ENCODE peak calls at places on chromosomes 2 and 18, in seven cellular contexts. One of them, this sample, is unnamed.

GRCh38 chr2:19362094-19362649 is 3.7 kb upstream of the OSR1 start:
- DNase-seq in activated CD4-positive, CD25-positive, alpha-beta regulatory T cell: no peak
- DNase-seq in stimulated activated CD4-positive, alpha-beta T cell treated with anti-CD3 and anti-CD28 coated beads, TNF-alpha, amount 100 ng/mL, for 48 hours: no peak
- DNase-seq in central memory CD4-positive, alpha-beta T cell: peak; percentile 49
- DNase-seq in AML-193: peak; percentile 31
- DNase-seq in activated T-cell treated with anti-CD3 and anti-CD28 coated beads, Interleukin-2, amount 50 U/mL, for 1 hour: peak; percentile 25
- DNase-seq in ascending aorta: no peak
- DNase-seq in this sample: peak; percentile 50

GRCh38 chr2:109545828-109546713 is 67.7 kb downstream of the SEPTIN10 start:
- DNase-seq in activated CD4-positive, CD25-positive, alpha-beta regulatory T cell: peak; percentile 23
- DNase-seq in stimulated activated CD4-positive, alpha-beta T cell treated with anti-CD3 and anti-CD28 coated beads, TNF-alpha, amount 100 ng/mL, for 48 hours: peak; percentile 29
- DNase-seq in central memory CD4-positive, alpha-beta T cell: peak; percentile 18
- DNase-seq in AML-193: peak; percentile 35
- DNase-seq in activated T-cell treated with anti-CD3 and anti-CD28 coated beads, Interleukin-2, amount 50 U/mL, for 1 hour: peak; percentile 64
- DNase-seq in ascending aorta: no peak
- DNase-seq in this sample: peak; percentile 60

GRCh38 chr2:188367164-188367563 is 75.5 kb downstream of the GULP1 start:
- DNase-seq in activated CD4-positive, CD25-positive, alpha-beta regulatory T cell: no peak
- DNase-seq in stimulated activated CD4-positive, alpha-beta T cell treated with anti-CD3 and anti-CD28 coated beads, TNF-alpha, amount 100 ng/mL, for 48 hours: no peak
- DNase-seq in central memory CD4-positive, alpha-beta T cell: no peak
- DNase-seq in AML-193: no peak
- DNase-seq in activated T-cell treated with anti-CD3 and anti-CD28 coated beads, Interleukin-2, amount 50 U/mL, for 1 hour: no peak
- DNase-seq in ascending aorta: no peak
- DNase-seq in this sample: no peak

GRCh38 chr2:79189465-79189864 is 29.9 kb upstream of the REG3A start:
- DNase-seq in activated CD4-positive, CD25-positive, alpha-beta regulatory T cell: no peak
- DNase-seq in stimulated activated CD4-positive, alpha-beta T cell treated with anti-CD3 and anti-CD28 coated beads, TNF-alpha, amount 100 ng/mL, for 48 hours: no peak
- DNase-seq in central memory CD4-positive, alpha-beta T cell: no peak
- DNase-seq in AML-193: no peak
- DNase-seq in activated T-cell treated with anti-CD3 and anti-CD28 coated beads, Interleukin-2, amount 50 U/mL, for 1 hour: no peak
- DNase-seq in ascending aorta: no peak
- DNase-seq in this sample: no peak

GRCh38 chr2:237693281-237694039 is 66.1 kb downstream of the LRRFIP1 start:
- DNase-seq in activated CD4-positive, CD25-positive, alpha-beta regulatory T cell: no peak
- DNase-seq in stimulated activated CD4-positive, alpha-beta T cell treated with anti-CD3 and anti-CD28 coated beads, TNF-alpha, amount 100 ng/mL, for 48 hours: no peak
- DNase-seq in central memory CD4-positive, alpha-beta T cell: no peak
- DNase-seq in AML-193: peak; percentile 21
- DNase-seq in activated T-cell treated with anti-CD3 and anti-CD28 coated beads, Interleukin-2, amount 50 U/mL, for 1 hour: no peak
- DNase-seq in ascending aorta: no peak
- DNase-seq in this sample: peak; percentile 69

GRCh38 chr2:103991591-103991990 is 862.3 kb upstream of the POU3F3 start:
- DNase-seq in activated CD4-positive, CD25-positive, alpha-beta regulatory T cell: no peak
- DNase-seq in stimulated activated CD4-positive, alpha-beta T cell treated with anti-CD3 and anti-CD28 coated beads, TNF-alpha, amount 100 ng/mL, for 48 hours: no peak
- DNase-seq in central memory CD4-positive, alpha-beta T cell: no peak
- DNase-seq in AML-193: peak; percentile 16
- DNase-seq in activated T-cell treated with anti-CD3 and anti-CD28 coated beads, Interleukin-2, amount 50 U/mL, for 1 hour: no peak
- DNase-seq in ascending aorta: no peak
- DNase-seq in this sample: no peak

GRCh38 chr2:171227066-171227782 is 66.5 kb upstream of the TLK1 start:
- DNase-seq in activated CD4-positive, CD25-positive, alpha-beta regulatory T cell: no peak
- DNase-seq in stimulated activated CD4-positive, alpha-beta T cell treated with anti-CD3 and anti-CD28 coated beads, TNF-alpha, amount 100 ng/mL, for 48 hours: no peak
- DNase-seq in central memory CD4-positive, alpha-beta T cell: no peak
- DNase-seq in AML-193: no peak
- DNase-seq in activated T-cell treated with anti-CD3 and anti-CD28 coated beads, Interleukin-2, amount 50 U/mL, for 1 hour: no peak
- DNase-seq in ascending aorta: no peak
- DNase-seq in this sample: peak; percentile 26

GRCh38 chr18:12995424-12995823 is 4.3 kb downstream of the CEP192 start:
- DNase-seq in activated CD4-positive, CD25-positive, alpha-beta regulatory T cell: no peak
- DNase-seq in stimulated activated CD4-positive, alpha-beta T cell treated with anti-CD3 and anti-CD28 coated beads, TNF-alpha, amount 100 ng/mL, for 48 hours: no peak
- DNase-seq in central memory CD4-positive, alpha-beta T cell: no peak
- DNase-seq in AML-193: no peak
- DNase-seq in activated T-cell treated with anti-CD3 and anti-CD28 coated beads, Interleukin-2, amount 50 U/mL, for 1 hour: no peak
- DNase-seq in ascending aorta: no peak
- DNase-seq in this sample: no peak

GRCh38 chr18:7165846-7166393 is 48.3 kb upstream of the LAMA1 start:
- DNase-seq in activated CD4-positive, CD25-positive, alpha-beta regulatory T cell: no peak
- DNase-seq in stimulated activated CD4-positive, alpha-beta T cell treated with anti-CD3 and anti-CD28 coated beads, TNF-alpha, amount 100 ng/mL, for 48 hours: no peak
- DNase-seq in central memory CD4-positive, alpha-beta T cell: no peak
- DNase-seq in AML-193: no peak
- DNase-seq in activated T-cell treated with anti-CD3 and anti-CD28 coated beads, Interleukin-2, amount 50 U/mL, for 1 hour: no peak
- DNase-seq in ascending aorta: no peak
- DNase-seq in this sample: no peak

GRCh38 chr2:96324716-96325037 is 440 bp upstream of the ITPRIPL1 start:
- DNase-seq in activated CD4-positive, CD25-positive, alpha-beta regulatory T cell: no peak
- DNase-seq in stimulated activated CD4-positive, alpha-beta T cell treated with anti-CD3 and anti-CD28 coated beads, TNF-alpha, amount 100 ng/mL, for 48 hours: no peak
- DNase-seq in central memory CD4-positive, alpha-beta T cell: no peak
- DNase-seq in AML-193: no peak
- DNase-seq in activated T-cell treated with anti-CD3 and anti-CD28 coated beads, Interleukin-2, amount 50 U/mL, for 1 hour: no peak
- DNase-seq in ascending aorta: no peak
- DNase-seq in this sample: no peak

GRCh38 chr2:17059452-17059851 is 393.8 kb upstream of the CYRIA start:
- DNase-seq in activated CD4-positive, CD25-positive, alpha-beta regulatory T cell: no peak
- DNase-seq in stimulated activated CD4-positive, alpha-beta T cell treated with anti-CD3 and anti-CD28 coated beads, TNF-alpha, amount 100 ng/mL, for 48 hours: no peak
- DNase-seq in central memory CD4-positive, alpha-beta T cell: no peak
- DNase-seq in AML-193: no peak
- DNase-seq in activated T-cell treated with anti-CD3 and anti-CD28 coated beads, Interleukin-2, amount 50 U/mL, for 1 hour: no peak
- DNase-seq in ascending aorta: no peak
- DNase-seq in this sample: no peak

GRCh38 chr2:20516646-20517341 is 69.9 kb downstream of the RHOB start:
- DNase-seq in activated CD4-positive, CD25-positive, alpha-beta regulatory T cell: no peak
- DNase-seq in stimulated activated CD4-positive, alpha-beta T cell treated with anti-CD3 and anti-CD28 coated beads, TNF-alpha, amount 100 ng/mL, for 48 hours: no peak
- DNase-seq in central memory CD4-positive, alpha-beta T cell: no peak
- DNase-seq in AML-193: no peak
- DNase-seq in activated T-cell treated with anti-CD3 and anti-CD28 coated beads, Interleukin-2, amount 50 U/mL, for 1 hour: no peak
- DNase-seq in ascending aorta: no peak
- DNase-seq in this sample: peak; percentile 42

GRCh38 chr18:74283255-74283554 is 8.6 kb downstream of the CYB5A start:
- DNase-seq in activated CD4-positive, CD25-positive, alpha-beta regulatory T cell: no peak
- DNase-seq in stimulated activated CD4-positive, alpha-beta T cell treated with anti-CD3 and anti-CD28 coated beads, TNF-alpha, amount 100 ng/mL, for 48 hours: no peak
- DNase-seq in central memory CD4-positive, alpha-beta T cell: no peak
- DNase-seq in AML-193: no peak
- DNase-seq in activated T-cell treated with anti-CD3 and anti-CD28 coated beads, Interleukin-2, amount 50 U/mL, for 1 hour: no peak
- DNase-seq in ascending aorta: no peak
- DNase-seq in this sample: no peak

GRCh38 chr2:129754831-129755230 is 224.6 kb upstream of the RAB6C start:
- DNase-seq in activated CD4-positive, CD25-positive, alpha-beta regulatory T cell: no peak
- DNase-seq in stimulated activated CD4-positive, alpha-beta T cell treated with anti-CD3 and anti-CD28 coated beads, TNF-alpha, amount 100 ng/mL, for 48 hours: no peak
- DNase-seq in central memory CD4-positive, alpha-beta T cell: no peak
- DNase-seq in AML-193: no peak
- DNase-seq in activated T-cell treated with anti-CD3 and anti-CD28 coated beads, Interleukin-2, amount 50 U/mL, for 1 hour: no peak
- DNase-seq in ascending aorta: no peak
- DNase-seq in this sample: no peak